ENCODE peak calls at places on chromosomes 12 and 14, in six cellular contexts. N is GM12878, M is H1, R is K562, E is GM12891, W is HepG2. F is an unnamed sample.

GRCh38 chr12:48002179-48002601 is 2.1 kb downstream of the COL2A1 start:
- DNase-seq in N (no peak), M (no peak), R (no peak), E (no peak), W (no peak), F (no peak)

GRCh38 chr12:49750027-49750977 is 8.9 kb downstream of the TMBIM6 start:
- DNase-seq in N (peak; percentile 36), M (no peak), R (no peak), E (no peak), W (peak; percentile 31), F (no peak)

GRCh38 chr14:65281991-65282908 is 130.3 kb upstream of the FUT8 start:
- DNase-seq in N (no peak), M (peak; percentile 80), R (no peak), E (peak; percentile 35), W (no peak), F (no peak)

GRCh38 chr12:105783983-105784947 is 354.5 kb downstream of the NUAK1 start:
- DNase-seq in N (peak; percentile 34), M (no peak), R (no peak), E (no peak), W (no peak), F (no peak)

GRCh38 chr12:92297932-92298681 is 152.5 kb upstream of the BTG1 start:
- DNase-seq in N (no peak), M (no peak), R (no peak), E (no peak), W (no peak), F (no peak)

GRCh38 chr14:71142375-71143038 is 235.2 kb downstream of the PCNX1 start:
- DNase-seq in N (peak; percentile 63), M (no peak), R (no peak), E (no peak), W (no peak), F (no peak)

GRCh38 chr14:68181395-68182326 is 362.1 kb downstream of the RAD51B start:
- DNase-seq in N (peak; percentile 48), M (no peak), R (no peak), E (no peak), W (peak; percentile 68), F (no peak)

GRCh38 chr12:96141216-96141944 is 52.8 kb upstream of the ELK3 start:
- DNase-seq in N (no peak), M (no peak), R (no peak), E (no peak), W (peak; percentile 13), F (no peak)

GRCh38 chr12:50723870-50724269 is 40.0 kb upstream of the ATF1 start:
- DNase-seq in N (no peak), M (no peak), R (no peak), E (no peak), W (no peak), F (no peak)

GRCh38 chr14:68525516-68525915 is 267.4 kb downstream of the ZFP36L1 start:
- DNase-seq in N (no peak), M (no peak), R (no peak), E (no peak), W (no peak), F (no peak)

GRCh38 chr14:71363961-71364360 is 456.7 kb downstream of the PCNX1 start:
- DNase-seq in N (no peak), M (no peak), R (no peak), E (no peak), W (no peak), F (no peak)

GRCh38 chr12:1832801-1833595 is 12.6 kb downstream of the LRTM2 start:
- DNase-seq in N (no peak), M (no peak), R (no peak), E (no peak), W (no peak), F (no peak)

GRCh38 chr12:18828987-18829386 is 91.1 kb downstream of the CAPZA3 start:
- DNase-seq in N (no peak), M (no peak), R (no peak), E (no peak), W (no peak), F (no peak)

GRCh38 chr12:51836012-51836832 is 12.3 kb downstream of the FIGNL2 start:
- DNase-seq in N (no peak), M (no peak), R (no peak), E (no peak), W (no peak), F (no peak)

GRCh38 chr14:101879212-101880015 is 85.0 kb upstream of the DYNC1H1 start:
- DNase-seq in N (no peak), M (no peak), R (no peak), E (no peak), W (no peak), F (no peak)

GRCh38 chr14:61668267-61668666 is 27.0 kb upstream of the HIF1A start:
- DNase-seq in N (no peak), M (no peak), R (no peak), E (no peak), W (no peak), F (no peak)

GRCh38 chr14:54623279-54624004 is 56.5 kb downstream of the SAMD4A start:
- DNase-seq in N (no peak), M (no peak), R (no peak), E (no peak), W (no peak), F (no peak)

GRCh38 chr12:80201908-80202307 is 102.6 kb downstream of the OTOGL start:
- DNase-seq in N (no peak), M (no peak), R (no peak), E (no peak), W (no peak), F (no peak)

GRCh38 chr14:95021588-95021987 is 135.7 kb downstream of the DICER1 start:
- DNase-seq in N (no peak), M (no peak), R (no peak), E (no peak), W (no peak), F (no peak)

GRCh38 chr12:15608406-15608805 is 180.8 kb downstream of the EPS8 start:
- DNase-seq in N (no peak), M (no peak), R (no peak), E (no peak), W (no peak), F (no peak)

GRCh38 chr14:61296707-61297502 is 15.8 kb upstream of the TMEM30B start:
- DNase-seq in N (peak; percentile 23), M (no peak), R (no peak), E (no peak), W (peak; percentile 20), F (no peak)

GRCh38 chr12:64056741-64057140 is 165.4 kb downstream of the KICS2 start:
- DNase-seq in N (no peak), M (no peak), R (no peak), E (no peak), W (no peak), F (no peak)

GRCh38 chr14:23346693-23347405 is 5.8 kb downstream of the SLC22A17 start:
- DNase-seq in N (no peak), M (no peak), R (no peak), E (no peak), W (no peak), F (no peak)

GRCh38 chr12:54431911-54432814 is 13.1 kb upstream of the ITGA5 start:
- DNase-seq in N (no peak), M (no peak), R (peak; percentile 84), E (no peak), W (no peak), F (no peak)

GRCh38 chr12:127582074-127582473 is 684.9 kb upstream of the TMEM132C start:
- DNase-seq in N (no peak), M (no peak), R (no peak), E (no peak), W (no peak), F (no peak)

GRCh38 chr12:25797949-25798348 is 160.5 kb upstream of the RASSF8 start:
- DNase-seq in N (no peak), M (no peak), R (no peak), E (no peak), W (no peak), F (no peak)

GRCh38 chr14:89641495-89642162 is 224.6 kb upstream of the FOXN3 start:
- DNase-seq in N (peak; percentile 79), M (no peak), R (no peak), E (peak; percentile 26), W (peak; percentile 66), F (no peak)

DNA sequence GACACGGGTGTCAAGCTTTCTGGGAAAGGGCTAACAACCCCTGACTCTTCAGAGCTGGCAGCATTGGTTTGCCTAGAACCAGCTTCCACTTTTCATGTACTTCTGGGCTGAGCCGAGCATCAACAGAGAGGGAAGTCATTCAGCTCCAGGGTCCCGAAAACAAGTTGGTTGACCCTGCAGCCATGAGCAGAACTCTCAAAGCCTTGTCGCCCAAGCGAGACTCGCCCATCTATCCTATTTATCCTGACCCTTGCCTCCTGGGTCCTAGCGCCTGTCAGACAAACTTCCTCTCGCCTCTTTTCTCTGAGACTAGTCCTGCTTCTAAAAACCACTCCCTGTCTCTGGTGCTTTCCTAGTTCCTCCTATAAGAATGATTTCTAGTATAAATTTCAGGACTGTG is 47.9 kb downstream of the ASCL4 start:
- DNase-seq in N (no peak), M (no peak), R (no peak), E (no peak), W (no peak), F (no peak)
- TF ChIP-seq TAF1 in N (no peak), M (no peak), R (no peak), E (no peak), W (no peak), F (no peak)

DNA sequence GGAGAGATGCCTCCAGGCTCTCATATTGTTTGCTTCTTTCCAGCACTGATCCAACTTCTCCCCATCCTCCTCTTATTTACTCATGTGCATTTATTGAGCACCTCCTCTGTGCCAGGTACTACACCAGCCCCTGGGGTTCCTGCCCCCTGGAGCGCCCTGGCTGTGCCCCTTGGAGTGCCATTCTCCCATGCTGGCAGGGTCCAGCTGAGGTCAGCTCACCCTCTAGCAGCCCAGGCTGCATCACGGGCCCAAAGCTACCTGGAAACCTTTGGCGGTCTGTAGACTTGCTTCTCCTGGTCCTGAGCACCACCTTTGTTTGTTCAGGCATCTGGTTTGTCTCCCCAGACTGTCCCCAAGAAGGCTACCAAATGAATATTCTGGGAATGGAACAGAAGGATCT is 67.0 kb downstream of the ADCK1 start:
- DNase-seq in N (no peak), M (no peak), R (no peak), E (no peak), W (no peak), F (no peak)
- TF ChIP-seq POLR2A in N (no peak), M (no peak), R (no peak), E (no peak), W (no peak), F (no peak)

GRCh38 chr12:58592817-58593216 is 327.5 kb downstream of the LRIG3 start:
- DNase-seq in N (no peak), M (no peak), R (no peak), E (no peak), W (no peak), F (no peak)
- TF ChIP-seq POLR2AphosphoS5 in N (no peak), M (no peak), R (no peak), E (no peak), W (no peak), F (no peak)

DNA sequence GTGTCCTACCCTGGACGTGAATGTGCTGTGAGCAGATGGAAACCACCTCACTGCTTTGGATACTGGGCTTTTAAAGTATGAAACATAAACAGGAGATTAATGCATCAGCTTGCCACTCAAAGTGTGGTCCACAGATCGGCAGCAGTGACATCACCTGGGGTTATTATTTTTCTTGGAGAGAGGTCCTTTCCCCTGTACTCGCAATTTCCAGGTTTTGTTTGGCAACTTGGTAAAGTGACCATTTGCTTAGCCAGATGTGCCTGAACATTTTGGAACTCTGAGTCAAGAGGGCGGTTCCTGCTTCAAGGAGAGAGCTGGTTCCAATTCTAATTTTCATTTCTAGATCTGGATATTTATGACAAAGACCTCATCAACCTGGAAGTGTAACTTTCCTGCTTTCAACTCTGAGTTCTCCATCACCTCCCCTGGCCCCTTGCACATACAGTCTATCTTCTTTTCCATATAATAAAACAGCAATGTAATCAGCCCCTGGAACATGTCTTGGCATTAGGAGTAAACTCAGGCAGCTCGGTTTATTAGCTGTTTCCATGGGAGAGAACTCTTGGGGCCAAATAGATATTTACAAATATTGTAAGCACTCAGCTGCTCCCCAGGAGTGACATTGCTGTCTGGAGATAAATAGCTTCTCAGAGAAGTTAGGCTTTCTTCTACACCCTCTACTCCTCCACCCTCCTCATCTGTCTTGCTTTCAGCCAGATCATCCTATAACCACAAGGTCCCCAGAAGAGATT is 237.0 kb upstream of the TBX3 start:
- DNase-seq in N (no peak), M (no peak), R (no peak), E (no peak), W (no peak), F (no peak)
- TF ChIP-seq TAF1 in N (no peak), M (no peak), R (no peak), E (no peak), W (no peak), F (no peak)